ENCODE peak calls at places on chromosomes 4 and X, in five cellular contexts. E, W, O, T and G are unnamed samples.

GRCh38 chr4:7395635-7396034 is 39.1 kb downstream of the PSAPL1 start:
- DNase-seq in O (no peak), W (no peak), E (no peak), T (no peak), G (no peak)

GRCh38 chrX:33032700-33033099 is 178.6 kb downstream of the DMD start:
- DNase-seq in T (no peak), E (no peak), O (no peak), W (no peak), G (no peak)

GRCh38 chrX:110180928-110181310 is 137.0 kb downstream of the AMMECR1 start:
- DNase-seq in E (peak; percentile 49), T (no peak), O (no peak), W (no peak), G (peak; percentile 52)

GRCh38 chrX:49838374-49838773 is 9.3 kb downstream of the PAGE4 start:
- DNase-seq in T (no peak), E (peak; percentile 2), O (no peak), W (peak; percentile 50), G (peak; percentile 33)

GRCh38 chr4:180134116-180134866 is 2108.9 kb upstream of the TENM3 start:
- DNase-seq in O (no peak), W (peak; percentile 13), E (no peak), T (no peak), G (peak; percentile 72)

GRCh38 chrX:38800981-38801845 is at the start of gene MID1IP1:
- DNase-seq in O (peak; percentile 91), T (peak; percentile 92), W (peak; percentile 91), E (peak; percentile 80), G (peak; percentile 92)

GRCh38 chr4:187286536-187286935 is 562.9 kb upstream of the FAT1 start:
- DNase-seq in E (peak; percentile 30), O (peak; percentile 12), T (no peak), W (no peak), G (no peak)

GRCh38 chrX:51891821-51892551 is 1.4 kb upstream of the MAGED1 start:
- DNase-seq in W (peak; percentile 11), T (peak; percentile 17), E (peak; percentile 75), O (peak; percentile 61), G (peak; percentile 64)

GRCh38 chr4:69813628-69814027 is 46.3 kb downstream of the SULT1E1 start:
- DNase-seq in E (no peak), W (no peak), T (no peak), O (no peak), G (no peak)

GRCh38 chr4:186942745-186943606 is 219.3 kb upstream of the FAT1 start:
- DNase-seq in W (peak; percentile 42), O (no peak), E (no peak), T (no peak), G (peak; percentile 64)

GRCh38 chr4:100962698-100963097 is 384.6 kb downstream of the PPP3CA start:
- DNase-seq in O (no peak), T (no peak), W (no peak), E (no peak), G (no peak)

GRCh38 chr4:175935016-175935661 is 123.1 kb upstream of the GPM6A start:
- DNase-seq in E (no peak), O (peak; percentile 10), W (no peak), T (no peak), G (no peak)

GRCh38 chrX:30673405-30673804 is 20.2 kb downstream of the GK start:
- DNase-seq in T (no peak), O (no peak), E (no peak), W (no peak), G (no peak)

GRCh38 chr4:4387531-4388311 is 819 bp downstream of the NSG1 start:
- DNase-seq in E (no peak), O (peak; percentile 51), T (no peak), W (peak; percentile 42), G (no peak)

GRCh38 chr4:78222575-78223186 is 165.6 kb downstream of the FRAS1 start:
- DNase-seq in O (no peak), E (no peak), W (peak; percentile 69), T (no peak), G (peak; percentile 10)

GRCh38 chr4:133096972-133097371 is 52.1 kb upstream of the PCDH10 start:
- DNase-seq in T (no peak), O (no peak), W (peak; percentile 43), E (no peak), G (peak; percentile 17)

GRCh38 chr4:164357957-164358356 is 396.0 kb upstream of the SMIM31 start:
- DNase-seq in T (no peak), O (peak; percentile 27), W (no peak), E (peak; percentile 26), G (no peak)

GRCh38 chr4:175308236-175308635 is 390.1 kb downstream of the ADAM29 start:
- DNase-seq in W (no peak), E (peak; percentile 39), T (no peak), O (no peak), G (no peak)

GRCh38 chrX:96372313-96373046 is 312.2 kb upstream of the DIAPH2 start:
- DNase-seq in T (no peak), W (peak; percentile 63), O (peak; percentile 10), E (no peak), G (peak; percentile 58)

GRCh38 chrX:129651756-129652564 is 2.8 kb downstream of the APLN start:
- DNase-seq in T (peak; percentile 38), O (no peak), E (no peak), W (no peak), G (no peak)

GRCh38 chr4:136690363-136690762 is 841.9 kb downstream of the PCDH18 start:
- DNase-seq in O (no peak), W (no peak), E (peak; percentile 10), T (no peak), G (no peak)

GRCh38 chrX:56790778-56791177 is 61.7 kb downstream of the NBDY start:
- DNase-seq in O (no peak), E (no peak), T (no peak), W (peak; percentile 0), G (no peak)

GRCh38 chr4:15755321-15755750 is 22.8 kb upstream of the CD38 start:
- DNase-seq in W (no peak), T (no peak), E (peak; percentile 82), O (no peak), G (no peak)

GRCh38 chr4:15755781-15756180 is 22.3 kb upstream of the CD38 start:
- DNase-seq in T (no peak), O (no peak), E (no peak), W (no peak), G (no peak)

GRCh38 chr4:15753786-15754185 is 24.3 kb upstream of the CD38 start:
- DNase-seq in T (peak; percentile 76), O (no peak), E (peak; percentile 17), W (no peak), G (no peak)

GRCh38 chr4:15756361-15756861 is 21.7 kb upstream of the CD38 start:
- DNase-seq in O (peak; percentile 30), W (no peak), T (no peak), E (peak; percentile 75), G (no peak)

DNA sequence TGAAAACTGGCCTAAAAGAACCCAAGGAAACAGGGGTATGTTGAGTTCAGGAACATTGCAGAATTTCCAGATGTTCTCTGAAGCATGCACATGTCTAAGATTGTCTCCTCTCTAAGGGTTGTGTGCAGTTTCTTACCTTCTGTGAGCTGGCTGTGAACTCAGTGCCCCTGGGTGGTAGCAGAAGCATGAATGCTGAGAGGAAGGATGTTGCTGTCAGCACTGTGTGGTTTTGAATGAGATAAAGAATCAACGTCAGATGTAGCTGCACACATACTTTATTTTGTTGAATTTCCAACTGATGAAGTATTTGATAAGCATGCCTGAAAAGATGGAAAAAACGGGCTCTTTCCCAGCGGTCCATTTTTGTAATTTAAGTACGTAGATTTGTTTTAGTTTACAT is 23.8 kb upstream of the CD38 start:
- DNase-seq in T (no peak), W (no peak), O (no peak), E (peak; percentile 88), G (no peak)
- H3K27ac ChIP-seq in T (peak overlapping the region; percentile 83), W (no peak overlapping the region), O (no peak overlapping the region), E (peak overlapping the region; percentile 85), G (no peak overlapping the region)

DNA sequence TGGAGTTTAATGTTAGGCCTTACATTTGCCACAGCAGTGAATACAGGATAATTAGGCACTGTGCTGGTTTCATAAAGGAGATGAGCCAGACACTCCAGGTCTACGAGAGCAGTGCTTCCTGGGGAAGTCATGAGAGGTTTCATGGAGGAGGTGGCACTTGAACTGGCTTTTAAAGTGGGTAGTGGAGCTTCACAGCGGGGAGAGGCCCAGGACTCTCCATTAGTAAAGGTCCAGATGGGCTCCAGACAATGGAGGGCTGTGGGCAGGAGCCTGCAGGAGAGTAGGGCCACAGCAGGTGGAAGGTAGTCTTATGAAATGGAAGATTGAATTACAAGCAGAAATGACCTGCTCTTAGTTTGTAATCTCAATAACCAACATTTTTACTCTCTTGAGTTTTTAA is 29.0 kb downstream of the CLDN22 start:
- DNase-seq in T (no peak), W (no peak), E (no peak), O (no peak), G (no peak)
- H3K36me3 ChIP-seq in T (peaks cover 90% of the 10 kb centered on the region), W (peaks cover 4% of the 10 kb centered on the region), E (peaks cover 17% of the 10 kb centered on the region), O (peaks cover 24% of the 10 kb centered on the region), G (peaks cover 55% of the 10 kb centered on the region)

DNA sequence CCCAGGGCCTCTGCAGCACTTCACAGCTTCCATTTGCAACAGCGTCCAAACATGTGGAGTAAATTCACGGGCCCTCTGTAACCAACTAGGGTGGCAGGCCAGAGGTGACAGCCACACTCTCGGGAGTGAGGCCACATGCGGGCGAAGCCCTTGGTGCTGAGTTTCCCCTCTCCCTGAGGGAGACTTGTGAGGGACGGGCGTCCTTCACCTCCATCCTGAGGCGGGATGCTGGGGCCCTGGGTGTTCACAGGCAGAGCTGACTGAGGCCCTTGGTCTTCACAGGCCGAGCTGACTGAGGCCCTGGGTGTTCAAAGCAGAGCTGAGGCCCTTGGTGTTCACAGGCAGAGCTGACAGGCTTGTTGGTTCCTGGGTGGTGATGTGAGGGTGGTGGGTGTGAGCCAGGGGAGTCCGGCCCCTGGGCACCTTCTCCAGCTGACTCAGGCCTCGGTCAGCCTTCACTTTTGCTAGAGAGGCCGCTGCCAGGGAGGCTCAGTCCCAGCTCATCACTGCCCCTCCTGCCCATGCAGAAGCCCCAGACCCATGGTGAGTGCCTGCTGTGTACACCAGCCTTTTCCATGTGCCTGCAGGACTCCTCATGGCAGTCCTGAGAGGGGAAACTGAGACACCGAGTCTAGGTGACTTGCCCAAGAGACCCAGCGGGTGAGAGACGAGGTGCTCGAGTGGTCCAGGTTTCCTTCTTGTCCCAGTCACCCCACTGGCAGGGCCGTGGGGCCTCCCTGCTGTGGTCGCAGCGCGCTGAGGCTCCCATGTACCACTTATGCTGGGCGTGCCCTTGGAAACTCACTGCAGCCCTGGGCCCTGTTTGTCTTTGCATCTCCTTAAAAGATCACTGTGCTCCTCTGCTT is 8.5 kb downstream of the WFS1 start:
- DNase-seq in T (no peak), W (no peak), E (no peak), O (no peak), G (no peak)
- H3K27ac ChIP-seq in T (peak overlapping the region; percentile 91), W (no peak overlapping the region), E (no peak overlapping the region), O (no peak overlapping the region), G (no peak overlapping the region)

DNA sequence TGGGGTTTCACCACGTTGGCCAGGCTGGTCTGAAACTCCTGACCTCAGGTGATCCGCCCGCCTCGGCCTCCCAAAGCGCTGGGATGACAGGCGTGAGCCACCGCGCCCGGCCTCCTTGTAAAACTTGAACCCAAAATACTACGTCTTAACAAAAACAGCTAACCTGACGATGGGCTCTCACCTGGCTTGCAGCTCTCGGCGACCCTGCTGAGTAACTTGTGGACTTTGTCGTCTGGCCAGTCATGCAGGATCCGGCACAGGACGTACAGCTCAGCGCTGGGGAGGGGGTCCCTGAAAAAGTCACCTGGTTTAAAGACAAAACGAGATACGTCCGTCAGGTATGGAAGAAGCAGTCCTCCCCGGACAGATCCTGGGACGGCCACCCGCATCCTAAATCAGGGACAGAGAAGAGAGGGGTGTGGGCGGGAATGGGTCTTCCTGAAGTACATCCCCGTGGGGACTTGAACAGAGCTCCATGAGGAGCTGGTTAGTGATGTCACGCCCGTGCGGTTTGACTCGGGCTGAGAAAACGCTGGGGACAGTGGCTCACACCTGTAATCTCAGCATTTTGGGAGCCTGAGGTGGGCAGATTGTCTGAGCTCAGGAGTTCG is 20.7 kb upstream of the SLC25A6 start:
- DNase-seq in T (no peak), E (no peak), W (no peak), O (no peak), G (no peak)
- H3K36me3 ChIP-seq in T (peaks cover 38% of the 10 kb centered on the region), E (peaks cover 19% of the 10 kb centered on the region), W (no peaks in the 10 kb centered on the region), O (peaks cover 54% of the 10 kb centered on the region), G (peaks cover 36% of the 10 kb centered on the region)